ENCODE peak calls at places on chromosome 21, in ten cellular contexts. U is gastrocnemius medialis; E is mucosa of gallbladder; L is bronchial epithelial cell; Y is stimulated activated CD4-positive, alpha-beta T cell treated with anti-CD3 and anti-CD28 coated beads, Interleukin-4, amount 100 ng/mL, for 4 hours; J is left lung; F is progenitor cell of endocrine pancreas; C is HS-5; S is T-helper 17 cell; G is glutamatergic neuron. O is an unnamed sample.

GRCh38 chr21:37182222-37182621 is 84.9 kb downstream of the VPS26C start:
- DNase-seq in F (no peak), E (no peak), C (no peak), S (no peak), L (no peak), U (no peak), G (no peak), J (no peak), Y (no peak), O (no peak)

GRCh38 chr21:46067505-46068201 is 30.3 kb upstream of the COL6A2 start:
- DNase-seq in J (peak), Y (no peak), S (no peak), C (no peak), E (no peak), U (no peak), F (no peak), G (no peak), L (no peak), O (no peak)

GRCh38 chr21:42313501-42313969 is 1.7 kb downstream of the TFF3 start:
- DNase-seq in L (no peak), U (no peak), C (no peak), J (peak), E (peak), S (no peak), F (no peak), G (no peak), Y (no peak), O (no peak)

GRCh38 chr21:40054403-40054802 is 187.2 kb downstream of the PCP4 start:
- DNase-seq in F (no peak), U (no peak), J (peak), L (peak), E (peak), G (no peak), C (no peak), Y (no peak), S (no peak), O (no peak)

GRCh38 chr21:32958288-32958992 is 67.3 kb upstream of the OLIG2 start:
- DNase-seq in J (no peak), F (no peak), G (no peak), C (no peak), Y (no peak), E (no peak), U (no peak), L (peak), S (no peak), O (no peak)

GRCh38 chr21:45819478-45820170 is 161.9 kb upstream of the COL6A1 start:
- DNase-seq in F (no peak), L (no peak), Y (no peak), U (no peak), E (no peak), S (no peak), J (no peak), G (no peak), C (no peak), O (no peak)

GRCh38 chr21:15422761-15423160 is 307.0 kb upstream of the USP25 start:
- DNase-seq in E (no peak), L (peak), G (no peak), F (no peak), C (peak), J (no peak), S (no peak), Y (no peak), U (no peak), O (no peak)

GRCh38 chr21:44065428-44065827 is 41.8 kb upstream of the PWP2 start:
- DNase-seq in J (no peak), G (no peak), Y (peak), L (peak), F (no peak), C (peak), U (no peak), E (no peak), S (peak), O (peak)

GRCh38 chr21:26385721-26386120 is 187.4 kb downstream of the CYYR1 start:
- DNase-seq in L (peak), C (peak), S (no peak), U (no peak), J (no peak), F (no peak), E (no peak), Y (no peak), G (no peak), O (no peak)

GRCh38 chr21:37670883-37671282 is 245.4 kb downstream of the KCNJ6 start:
- DNase-seq in Y (no peak), C (peak), U (no peak), S (no peak), J (peak), E (no peak), F (no peak), L (peak), G (no peak), O (no peak)

GRCh38 chr21:34890724-34891609 is 158.1 kb downstream of the RUNX1 start:
- DNase-seq in F (no peak), L (peak), S (no peak), J (peak), U (peak), C (no peak), Y (peak), E (no peak), G (no peak), O (no peak)

GRCh38 chr21:37074195-37074510 is 1.1 kb downstream of the TTC3 start:
- DNase-seq in G (no peak), Y (no peak), J (no peak), F (peak), U (no peak), E (no peak), S (no peak), L (no peak), C (no peak), O (no peak)

GRCh38 chr21:26280715-26281310 is 110.2 kb upstream of the APP start:
- DNase-seq in Y (no peak), E (no peak), J (no peak), S (no peak), F (no peak), L (peak), G (peak), U (no peak), C (no peak), O (no peak)

O was measured in stimulated activated naive CD4-positive, alpha-beta T cell treated with Interleukin-2 at 50 U/mL for 16 hours.